ENCODE peak calls at places on chromosomes 6 and 20, in eight cellular contexts. One of them, this sample, is unnamed.

GRCh38 chr20:44780226-44780625 is 30.1 kb downstream of the RIMS4 start:
- DNase-seq in A549: peak
- DNase-seq in ovary: peak
- DNase-seq in H54: peak
- DNase-seq in breast epithelium: no peak
- DNase-seq in GM12891: no peak
- DNase-seq in heart left ventricle: no peak
- DNase-seq in NB4: peak
- DNase-seq in this sample: no peak

GRCh38 chr6:135922170-135922569 is 70.7 kb downstream of the PDE7B start:
- DNase-seq in GM12891: no peak
- DNase-seq in A549: peak
- DNase-seq in H54: peak
- DNase-seq in NB4: peak
- DNase-seq in heart left ventricle: peak
- DNase-seq in breast epithelium: no peak
- DNase-seq in ovary: no peak
- DNase-seq in this sample: no peak

GRCh38 chr6:220736-221475 is 71.4 kb upstream of the DUSP22 start:
- DNase-seq in ovary: no peak
- DNase-seq in heart left ventricle: no peak
- DNase-seq in NB4: peak
- DNase-seq in GM12891: no peak
- DNase-seq in H54: no peak
- DNase-seq in A549: no peak
- DNase-seq in breast epithelium: no peak
- DNase-seq in this sample: no peak

GRCh38 chr20:48786916-48787676 is 40.7 kb downstream of the PREX1 start:
- DNase-seq in NB4: no peak
- DNase-seq in heart left ventricle: no peak
- DNase-seq in ovary: no peak
- DNase-seq in H54: no peak
- DNase-seq in A549: no peak
- DNase-seq in GM12891: no peak
- DNase-seq in breast epithelium: no peak
- DNase-seq in this sample: no peak

GRCh38 chr20:47181056-47181862 is 175.2 kb downstream of the ZMYND8 start:
- DNase-seq in GM12891: peak
- DNase-seq in H54: peak
- DNase-seq in ovary: no peak
- DNase-seq in heart left ventricle: no peak
- DNase-seq in breast epithelium: no peak
- DNase-seq in NB4: peak
- DNase-seq in A549: peak
- DNase-seq in this sample: no peak

GRCh38 chr6:108608453-108609275 is 47.9 kb downstream of the FOXO3 start:
- DNase-seq in ovary: no peak
- DNase-seq in A549: no peak
- DNase-seq in breast epithelium: no peak
- DNase-seq in heart left ventricle: no peak
- DNase-seq in NB4: no peak
- DNase-seq in H54: no peak
- DNase-seq in GM12891: no peak
- DNase-seq in this sample: no peak

GRCh38 chr20:9520096-9520495 is 5.7 kb downstream of the LAMP5 start:
- DNase-seq in heart left ventricle: no peak
- DNase-seq in GM12891: no peak
- DNase-seq in breast epithelium: no peak
- DNase-seq in A549: no peak
- DNase-seq in NB4: no peak
- DNase-seq in H54: no peak
- DNase-seq in ovary: no peak
- DNase-seq in this sample: no peak

GRCh38 chr20:10263385-10264165 is 44.9 kb downstream of the SNAP25 start:
- DNase-seq in heart left ventricle: no peak
- DNase-seq in breast epithelium: no peak
- DNase-seq in NB4: no peak
- DNase-seq in H54: no peak
- DNase-seq in GM12891: no peak
- DNase-seq in A549: peak
- DNase-seq in ovary: no peak
- DNase-seq in this sample: no peak

GRCh38 chr20:41692479-41693135 is 74.4 kb upstream of the CHD6 start:
- DNase-seq in heart left ventricle: peak
- DNase-seq in A549: peak
- DNase-seq in NB4: peak
- DNase-seq in ovary: peak
- DNase-seq in breast epithelium: peak
- DNase-seq in H54: peak
- DNase-seq in GM12891: no peak
- DNase-seq in this sample: peak

GRCh38 chr6:169843991-169844390 is 92.6 kb downstream of the ERMARD start:
- DNase-seq in heart left ventricle: no peak
- DNase-seq in NB4: no peak
- DNase-seq in A549: no peak
- DNase-seq in GM12891: no peak
- DNase-seq in H54: no peak
- DNase-seq in ovary: no peak
- DNase-seq in breast epithelium: no peak
- DNase-seq in this sample: no peak

GRCh38 chr6:84707161-84707560 is 57.2 kb downstream of the TBX18 start:
- DNase-seq in breast epithelium: no peak
- DNase-seq in heart left ventricle: no peak
- DNase-seq in A549: no peak
- DNase-seq in GM12891: no peak
- DNase-seq in NB4: no peak
- DNase-seq in H54: no peak
- DNase-seq in ovary: no peak
- DNase-seq in this sample: no peak

GRCh38 chr6:112038268-112038667 is 15.6 kb upstream of the CCN6 start:
- DNase-seq in breast epithelium: no peak
- DNase-seq in A549: no peak
- DNase-seq in NB4: no peak
- DNase-seq in ovary: no peak
- DNase-seq in GM12891: no peak
- DNase-seq in H54: no peak
- DNase-seq in heart left ventricle: no peak
- DNase-seq in this sample: no peak

GRCh38 chr20:13147971-13148370 is 73.1 kb upstream of the ISM1 start:
- DNase-seq in GM12891: no peak
- DNase-seq in ovary: no peak
- DNase-seq in NB4: no peak
- DNase-seq in heart left ventricle: no peak
- DNase-seq in A549: no peak
- DNase-seq in breast epithelium: no peak
- DNase-seq in H54: no peak
- DNase-seq in this sample: no peak

GRCh38 chr6:15242937-15243614 is 2.8 kb upstream of the JARID2 start:
- DNase-seq in ovary: no peak
- DNase-seq in NB4: no peak
- DNase-seq in breast epithelium: no peak
- DNase-seq in H54: no peak
- DNase-seq in heart left ventricle: no peak
- DNase-seq in GM12891: no peak
- DNase-seq in A549: no peak
- DNase-seq in this sample: no peak

GRCh38 chr20:17227199-17227535 is 327 bp downstream of the PCSK2 start:
- DNase-seq in ovary: no peak
- DNase-seq in heart left ventricle: no peak
- DNase-seq in H54: no peak
- DNase-seq in breast epithelium: no peak
- DNase-seq in NB4: no peak
- DNase-seq in GM12891: no peak
- DNase-seq in A549: no peak
- DNase-seq in this sample: no peak
- TF ChIP-seq POLR2A in ovary: no peak
- TF ChIP-seq POLR2A in heart left ventricle: no peak
- TF ChIP-seq POLR2A in H54: no peak
- TF ChIP-seq POLR2A in breast epithelium: no peak
- TF ChIP-seq POLR2A in NB4: no peak
- TF ChIP-seq POLR2A in GM12891: no peak
- TF ChIP-seq POLR2A in A549: no peak
- TF ChIP-seq POLR2A in this sample: no peak

GRCh38 chr6:38162493-38163185 is 343.1 kb downstream of the ZFAND3 start:
- DNase-seq in A549: no peak
- DNase-seq in ovary: no peak
- DNase-seq in GM12891: no peak
- DNase-seq in breast epithelium: no peak
- DNase-seq in NB4: no peak
- DNase-seq in H54: no peak
- DNase-seq in heart left ventricle: no peak
- DNase-seq in this sample: no peak
- TF ChIP-seq POLR2A in A549: no peak
- TF ChIP-seq POLR2A in ovary: no peak
- TF ChIP-seq POLR2A in GM12891: no peak
- TF ChIP-seq POLR2A in breast epithelium: no peak
- TF ChIP-seq POLR2A in NB4: no peak
- TF ChIP-seq POLR2A in H54: no peak
- TF ChIP-seq POLR2A in heart left ventricle: no peak
- TF ChIP-seq POLR2A in this sample: no peak

DNA sequence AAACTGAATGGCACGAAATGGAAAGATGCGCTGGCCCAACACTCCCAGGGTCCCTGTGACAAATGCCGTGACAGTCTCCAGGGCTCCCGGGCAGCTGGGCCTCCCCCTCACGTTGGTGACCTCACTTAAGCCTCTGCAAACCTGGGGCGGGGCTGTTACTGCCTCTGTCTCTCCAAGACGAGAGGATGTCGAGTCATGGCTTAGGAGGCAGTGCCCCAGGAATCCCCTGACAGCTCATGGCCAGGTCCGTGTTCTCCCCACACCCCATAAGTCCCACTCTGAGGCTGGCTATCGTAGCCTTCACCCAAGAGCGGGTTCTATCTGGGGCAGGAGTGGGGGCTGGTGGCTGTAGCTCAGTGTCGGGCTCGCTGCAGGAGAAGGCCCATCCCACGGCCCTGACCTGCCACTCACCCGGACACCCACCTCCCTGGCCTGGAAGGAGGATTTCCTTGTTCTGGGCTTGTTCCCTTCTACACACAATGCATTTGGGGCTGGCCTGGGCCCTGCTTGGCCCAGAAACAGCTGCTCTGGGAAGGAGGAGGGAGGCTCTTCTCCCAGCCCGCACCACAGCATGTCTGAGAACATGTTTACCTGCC is 5.6 kb upstream of the RPS21 start:
- DNase-seq in GM12891: no peak
- DNase-seq in heart left ventricle: no peak
- DNase-seq in NB4: no peak
- DNase-seq in A549: peak
- DNase-seq in breast epithelium: no peak
- DNase-seq in H54: no peak
- DNase-seq in ovary: no peak
- DNase-seq in this sample: no peak
- TF ChIP-seq POLR2A in GM12891: no peak
- TF ChIP-seq POLR2A in heart left ventricle: no peak
- TF ChIP-seq POLR2A in NB4: no peak
- TF ChIP-seq POLR2A in A549: no peak
- TF ChIP-seq POLR2A in breast epithelium: no peak
- TF ChIP-seq POLR2A in H54: no peak
- TF ChIP-seq POLR2A in ovary: no peak
- TF ChIP-seq POLR2A in this sample: no peak

GRCh38 chr20:58388028-58388601 is 914 bp upstream of the VAPB start:
- DNase-seq in H54: no peak
- DNase-seq in heart left ventricle: no peak
- DNase-seq in A549: no peak
- DNase-seq in ovary: no peak
- DNase-seq in GM12891: no peak
- DNase-seq in NB4: no peak
- DNase-seq in breast epithelium: no peak
- DNase-seq in this sample: no peak

GRCh38 chr20:58390659-58391035 is 1.6 kb downstream of the VAPB start:
- DNase-seq in breast epithelium: no peak
- DNase-seq in A549: no peak
- DNase-seq in ovary: no peak
- DNase-seq in heart left ventricle: no peak
- DNase-seq in GM12891: no peak
- DNase-seq in NB4: no peak
- DNase-seq in H54: no peak
- DNase-seq in this sample: no peak

GRCh38 chr20:58389324-58389967 is 417 bp downstream of the VAPB start:
- DNase-seq in breast epithelium: no peak
- DNase-seq in ovary: no peak
- DNase-seq in H54: peak
- DNase-seq in NB4: no peak
- DNase-seq in heart left ventricle: no peak
- DNase-seq in A549: peak
- DNase-seq in GM12891: peak
- DNase-seq in this sample: no peak

GRCh38 chr20:58388882-58389323 is at the start of gene VAPB:
- DNase-seq in GM12891: peak
- DNase-seq in ovary: peak
- DNase-seq in heart left ventricle: peak
- DNase-seq in breast epithelium: peak
- DNase-seq in H54: peak
- DNase-seq in A549: peak
- DNase-seq in NB4: peak
- DNase-seq in this sample: peak

DNA sequence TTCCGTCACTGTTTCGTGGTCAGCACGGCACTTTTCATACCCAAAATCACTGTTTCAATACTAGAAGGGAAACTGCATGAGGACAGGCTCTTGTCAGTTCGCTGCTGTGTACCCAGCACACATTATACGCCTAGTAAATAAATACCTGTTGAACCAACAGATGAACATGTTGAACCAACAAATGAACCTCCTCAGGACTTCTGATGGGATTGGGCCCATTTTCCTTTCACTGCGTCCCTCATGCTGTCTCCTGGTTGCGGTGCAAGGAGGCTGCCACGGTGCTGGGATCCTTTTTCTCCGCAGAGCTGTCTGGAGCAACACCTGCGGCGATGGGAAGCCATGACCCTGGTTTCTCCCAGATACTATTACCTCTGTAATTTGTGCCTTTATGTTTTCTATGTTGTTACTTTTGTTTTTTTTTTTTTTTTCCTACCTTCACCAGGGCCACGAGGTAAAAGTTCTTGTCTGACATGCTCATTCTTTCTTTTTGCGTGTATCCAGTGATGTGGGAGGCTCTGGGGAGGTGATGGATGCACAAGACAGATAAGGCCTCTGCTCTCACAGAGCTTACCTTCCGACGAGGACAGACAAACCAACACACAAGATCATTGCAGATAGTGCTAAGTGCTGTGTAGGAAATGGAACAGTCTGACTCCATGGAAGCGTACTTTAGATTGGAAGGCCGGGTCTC is 1.1 kb downstream of the VAPB start:
- DNase-seq in breast epithelium: no peak
- DNase-seq in A549: no peak
- DNase-seq in H54: no peak
- DNase-seq in GM12891: no peak
- DNase-seq in NB4: no peak
- DNase-seq in heart left ventricle: no peak
- DNase-seq in ovary: no peak
- DNase-seq in this sample: no peak
- TF ChIP-seq POLR2A in breast epithelium: no peak
- TF ChIP-seq POLR2A in A549: no peak
- TF ChIP-seq POLR2A in H54: no peak
- TF ChIP-seq POLR2A in GM12891: no peak
- TF ChIP-seq POLR2A in NB4: no peak
- TF ChIP-seq POLR2A in heart left ventricle: no peak
- TF ChIP-seq POLR2A in ovary: no peak
- TF ChIP-seq POLR2A in this sample: no peak

This sample was measured in tibial nerve.